ENCODE peak calls at places on chromosomes 2 and 18, in seven cellular contexts. V is fibroblast of pulmonary artery; K is CD8-positive, alpha-beta T cell; Q is fibroblast of mammary gland; I is BE2C; M is right cardiac atrium; E is GM23248. W is an unnamed sample.
A peak's percentile ranks its signal among the peaks of the same experiment; 100 is the strongest.

GRCh38 chr2:238528953-238529781 is 102.4 kb downstream of the ASB1 start:
- DNase-seq in V (peak; percentile 14), K (no peak), Q (peak; percentile 54), I (no peak), M (no peak), E (peak; percentile 66), W (no peak)

GRCh38 chr2:191688934-191689695 is 11.2 kb downstream of the NABP1 start:
- DNase-seq in V (peak; percentile 78), K (no peak), Q (peak; percentile 78), I (no peak), M (no peak), E (peak; percentile 91), W (no peak)

GRCh38 chr2:68755071-68755470 is 20.5 kb downstream of the ARHGAP25 start:
- DNase-seq in V (no peak), K (peak; percentile 8), Q (no peak), I (no peak), M (no peak), E (peak; percentile 4), W (no peak)

GRCh38 chr2:190343500-190344274 is at the start of gene INPP1:
- DNase-seq in V (peak; percentile 74), K (peak; percentile 36), Q (peak; percentile 69), I (peak; percentile 56), M (peak; percentile 91), E (peak; percentile 88), W (peak; percentile 74)

GRCh38 chr18:75070625-75071483 is 138.1 kb downstream of the PTGR3 start:
- DNase-seq in V (peak; percentile 82), K (peak; percentile 74), Q (peak; percentile 91), I (no peak), M (peak; percentile 72), E (peak; percentile 89), W (peak; percentile 96)

GRCh38 chr2:162242586-162243304 is 500 bp downstream of the FAP start:
- DNase-seq in V (peak; percentile 91), K (no peak), Q (peak; percentile 83), I (no peak), M (no peak), E (peak; percentile 73), W (no peak)

GRCh38 chr2:2650608-2651375 is 319.7 kb upstream of the MYT1L start:
- DNase-seq in V (no peak), K (no peak), Q (no peak), I (no peak), M (no peak), E (no peak), W (no peak)

GRCh38 chr2:199738723-199739412 is 112.1 kb downstream of the FTCDNL1 start:
- DNase-seq in V (peak; percentile 72), K (no peak), Q (peak; percentile 80), I (no peak), M (no peak), E (peak; percentile 75), W (peak; percentile 73)

GRCh38 chr2:27264753-27265535 is 2.1 kb upstream of the SLC30A3 start:
- DNase-seq in V (peak; percentile 42), K (peak; percentile 62), Q (peak; percentile 26), I (peak; percentile 90), M (peak; percentile 89), E (peak; percentile 63), W (peak; percentile 55)

GRCh38 chr2:10253596-10254372 is 48.9 kb upstream of the HPCAL1 start:
- DNase-seq in V (no peak), K (no peak), Q (no peak), I (no peak), M (no peak), E (no peak), W (no peak)

GRCh38 chr18:48703033-48703386 is 164.2 kb downstream of the CTIF start:
- DNase-seq in V (no peak), K (no peak), Q (no peak), I (no peak), M (no peak), E (no peak), W (no peak)

GRCh38 chr2:219836647-219837177 is 209.3 kb downstream of the SLC4A3 start:
- DNase-seq in V (peak; percentile 34), K (no peak), Q (peak; percentile 51), I (peak; percentile 28), M (no peak), E (peak; percentile 51), W (peak; percentile 21)

GRCh38 chr2:57450170-57450569 is 596.4 kb upstream of the VRK2 start:
- DNase-seq in V (no peak), K (no peak), Q (no peak), I (no peak), M (no peak), E (no peak), W (no peak)

GRCh38 chr2:20917724-20918572 is 95.0 kb upstream of the LDAH start:
- DNase-seq in V (peak; percentile 3), K (no peak), Q (no peak), I (peak; percentile 48), M (no peak), E (no peak), W (no peak)

GRCh38 chr2:36480596-36480995 is 117.4 kb downstream of the FEZ2 start:
- DNase-seq in V (no peak), K (no peak), Q (no peak), I (no peak), M (no peak), E (no peak), W (no peak)

GRCh38 chr2:155574941-155575340 is 757.6 kb downstream of the NR4A2 start:
- DNase-seq in V (no peak), K (no peak), Q (no peak), I (no peak), M (no peak), E (no peak), W (no peak)

GRCh38 chr2:28398101-28398834 is 5.6 kb downstream of the FOSL2 start:
- DNase-seq in V (peak; percentile 79), K (no peak), Q (peak; percentile 74), I (no peak), M (peak; percentile 81), E (peak; percentile 75), W (no peak)
- H3K4me3 ChIP-seq in V (peak overlapping the region; percentile 99), K (no peak overlapping the region), Q (no peak overlapping the region), I (no peak overlapping the region), M (no peak overlapping the region), E (peak overlapping the region; percentile 95), W (no peak overlapping the region)

DNA sequence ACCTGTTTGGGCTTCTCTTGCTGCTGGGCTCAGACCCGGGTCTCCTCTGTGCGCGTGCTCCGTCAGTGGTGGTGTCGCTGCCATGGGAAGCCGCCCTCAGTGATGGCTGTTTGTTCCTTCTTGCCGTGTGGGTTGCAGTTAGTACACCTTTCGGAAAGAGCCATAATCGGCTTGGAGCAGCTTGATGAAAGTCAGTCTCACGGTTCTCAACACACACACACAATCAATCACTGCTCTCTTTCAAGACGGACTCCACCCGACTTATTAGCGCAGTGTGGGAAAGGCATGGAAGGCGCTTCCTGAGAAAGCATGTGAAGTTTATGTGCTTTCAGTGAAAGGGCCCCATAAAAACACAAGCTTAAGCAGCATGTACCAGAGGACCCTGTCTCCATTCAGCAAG is 64.1 kb downstream of the SOX11 start:
- DNase-seq in V (no peak), K (no peak), Q (no peak), I (no peak), M (no peak), E (no peak), W (no peak)
- H3K4me3 ChIP-seq in V (no peak overlapping the region), K (no peak overlapping the region), Q (no peak overlapping the region), I (no peak overlapping the region), M (no peak overlapping the region), E (no peak overlapping the region), W (no peak overlapping the region)

GRCh38 chr2:204541637-204542036 is 3.6 kb upstream of the PARD3B start:
- DNase-seq in V (no peak), K (no peak), Q (no peak), I (no peak), M (no peak), E (no peak), W (no peak)

GRCh38 chr2:204535356-204535755 is 9.9 kb upstream of the PARD3B start:
- DNase-seq in V (no peak), K (no peak), Q (no peak), I (no peak), M (no peak), E (no peak), W (no peak)

GRCh38 chr2:204535764-204536163 is 9.5 kb upstream of the PARD3B start:
- DNase-seq in V (no peak), K (no peak), Q (no peak), I (no peak), M (no peak), E (no peak), W (no peak)

GRCh38 chr2:204539010-204539385 is 6.3 kb upstream of the PARD3B start:
- DNase-seq in V (no peak), K (no peak), Q (no peak), I (no peak), M (no peak), E (no peak), W (no peak)

DNA sequence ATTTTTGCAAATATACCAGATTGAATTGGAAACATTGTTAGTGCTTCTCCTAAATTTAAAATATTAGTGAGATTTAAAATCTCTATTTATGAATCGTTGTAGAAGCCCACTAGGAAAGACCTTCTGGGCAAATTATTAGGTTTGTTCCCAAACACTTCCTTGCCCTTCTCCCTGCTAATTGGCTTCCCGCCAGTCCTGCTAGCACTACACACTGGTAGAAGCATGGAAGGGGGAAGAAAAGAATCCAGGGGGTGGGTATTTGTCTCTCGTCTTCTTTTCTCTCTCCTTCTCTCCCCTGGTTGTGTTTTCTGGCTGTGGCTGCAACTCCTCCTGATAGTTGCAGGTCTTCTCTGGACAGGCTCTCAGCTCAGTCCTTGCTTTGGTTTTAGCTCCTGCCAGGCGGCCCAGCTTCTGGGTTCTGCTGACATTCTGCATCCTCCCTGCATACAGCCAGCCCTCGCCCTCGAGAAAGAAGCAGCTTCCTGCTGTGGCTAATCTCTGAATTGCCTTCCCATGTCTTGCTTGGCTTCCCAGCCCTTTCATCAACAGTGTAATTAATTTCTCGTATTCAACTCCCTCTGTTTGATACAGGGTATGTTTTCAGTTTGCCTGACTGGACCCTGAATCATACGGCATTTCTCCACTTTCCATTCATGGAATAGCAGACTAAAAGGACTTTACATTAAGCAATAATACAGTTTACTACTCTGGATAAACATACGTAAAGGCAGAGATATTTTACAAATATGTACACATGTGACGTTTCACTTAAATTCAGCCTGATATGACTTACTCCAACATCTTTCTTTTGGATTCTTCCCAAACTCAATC is 6.9 kb upstream of the PARD3B start:
- DNase-seq in V (peak; percentile 61), K (no peak), Q (peak; percentile 17), I (peak; percentile 29), M (peak; percentile 82), E (peak; percentile 79), W (no peak)
- H3K4me3 ChIP-seq in V (peak overlapping the region; percentile 33), K (no peak overlapping the region), Q (no peak overlapping the region), I (no peak overlapping the region), M (no peak overlapping the region), E (peak overlapping the region; percentile 57), W (no peak overlapping the region)

DNA sequence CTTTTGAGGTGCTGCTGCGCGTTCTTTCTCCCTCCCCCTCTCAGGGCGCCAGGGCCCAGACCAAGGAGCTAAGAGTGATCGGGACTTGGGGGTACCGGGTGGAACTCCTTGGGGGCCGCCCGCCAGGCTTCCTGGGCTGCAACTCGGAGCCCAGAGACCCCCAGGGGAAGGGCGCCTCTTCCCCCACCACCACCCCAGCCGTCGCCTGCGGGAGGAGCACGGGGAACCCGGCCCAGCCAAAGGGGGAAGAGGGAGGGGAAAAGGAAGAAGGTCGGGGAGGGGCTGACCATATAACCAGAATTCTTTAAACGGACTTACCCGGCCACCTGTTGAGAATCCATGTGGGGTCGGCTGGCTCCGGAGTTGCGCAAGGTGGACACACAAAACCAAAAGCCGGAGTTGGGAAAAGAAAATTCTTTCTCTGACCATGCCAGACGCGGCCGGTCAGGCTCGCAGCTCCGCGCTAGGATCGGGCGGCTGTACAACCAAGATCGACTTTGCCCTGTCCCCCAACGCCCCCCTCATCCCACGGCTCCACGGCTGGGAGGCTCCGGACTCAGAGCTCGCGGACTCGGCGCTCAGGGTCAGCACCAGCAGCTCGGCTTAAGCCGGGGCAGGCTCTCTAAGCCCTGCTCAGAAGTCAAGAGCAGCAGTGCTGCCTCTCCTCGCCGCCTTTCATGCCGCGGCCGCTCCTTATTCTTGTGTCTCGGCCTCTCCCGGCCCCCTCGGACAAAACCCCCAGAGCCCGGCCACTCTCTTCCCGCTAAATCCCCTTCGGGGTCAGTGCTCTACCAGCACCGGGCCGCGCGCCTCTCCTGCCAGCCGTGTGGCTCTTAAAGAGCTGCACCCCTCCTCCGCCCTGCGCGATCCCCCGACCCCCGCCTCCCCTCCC is 6.3 kb upstream of the SIX3 start:
- DNase-seq in V (no peak), K (no peak), Q (no peak), I (no peak), M (no peak), E (peak; percentile 47), W (no peak)
- H3K4me3 ChIP-seq in V (no peak overlapping the region), K (no peak overlapping the region), Q (no peak overlapping the region), I (peak overlapping the region; percentile 65), M (peak overlapping the region; percentile 8), E (peak overlapping the region; percentile 58), W (peak overlapping the region; percentile 13)

W was measured in HL-60.